ENCODE peak calls at places on chromosomes 3 and 15, in six cellular contexts. G, F, U, T, R and D are unnamed samples.

GRCh38 chr15:100922192-100923040 is 3.3 kb downstream of the LRRK1 start:
- DNase-seq in G (no peak), F (no peak), U (no peak), T (no peak), R (no peak), D (peak; percentile 41)

GRCh38 chr3:197003461-197004385 is 25.9 kb downstream of the MELTF start:
- DNase-seq in G (no peak), F (no peak), U (peak; percentile 28), T (no peak), R (no peak), D (no peak)

GRCh38 chr3:101803152-101803782 is 24.3 kb downstream of the NXPE3 start:
- DNase-seq in G (no peak), F (peak; percentile 38), U (peak; percentile 77), T (peak; percentile 55), R (no peak), D (peak; percentile 54)

GRCh38 chr3:37523361-37523760 is 338.3 kb upstream of the CTDSPL start:
- DNase-seq in G (no peak), F (no peak), U (no peak), T (no peak), R (no peak), D (no peak)

GRCh38 chr3:10192953-10193691 is 28.4 kb downstream of the IRAK2 start:
- DNase-seq in G (no peak), F (peak; percentile 93), U (peak; percentile 29), T (peak; percentile 92), R (peak; percentile 82), D (peak; percentile 74)

GRCh38 chr15:38652998-38653397 is 88.4 kb upstream of the RASGRP1 start:
- DNase-seq in G (no peak), F (no peak), U (no peak), T (no peak), R (no peak), D (no peak)

GRCh38 chr3:139342054-139342453 is 1.8 kb upstream of the MRPS22 start:
- DNase-seq in G (no peak), F (no peak), U (no peak), T (no peak), R (no peak), D (no peak)

GRCh38 chr3:146612015-146612414 is 6.9 kb upstream of the PLSCR5 start:
- DNase-seq in G (no peak), F (no peak), U (no peak), T (no peak), R (no peak), D (no peak)

GRCh38 chr3:25281041-25281842 is 146.8 kb upstream of the RARB start:
- DNase-seq in G (no peak), F (no peak), U (peak; percentile 37), T (no peak), R (no peak), D (no peak)

GRCh38 chr3:159947220-159947619 is 41.4 kb upstream of the IL12A start:
- DNase-seq in G (no peak), F (peak; percentile 62), U (no peak), T (peak; percentile 9), R (no peak), D (no peak)

GRCh38 chr3:109597438-109597837 is 260.1 kb upstream of the DPPA4 start:
- DNase-seq in G (no peak), F (no peak), U (no peak), T (no peak), R (no peak), D (no peak)

GRCh38 chr3:156368189-156368588 is 186.7 kb downstream of the SSR3 start:
- DNase-seq in G (no peak), F (no peak), U (no peak), T (no peak), R (no peak), D (no peak)

GRCh38 chr3:57127849-57128566 is 37.1 kb downstream of the IL17RD start:
- DNase-seq in G (no peak), F (no peak), U (no peak), T (no peak), R (no peak), D (no peak)

DNA sequence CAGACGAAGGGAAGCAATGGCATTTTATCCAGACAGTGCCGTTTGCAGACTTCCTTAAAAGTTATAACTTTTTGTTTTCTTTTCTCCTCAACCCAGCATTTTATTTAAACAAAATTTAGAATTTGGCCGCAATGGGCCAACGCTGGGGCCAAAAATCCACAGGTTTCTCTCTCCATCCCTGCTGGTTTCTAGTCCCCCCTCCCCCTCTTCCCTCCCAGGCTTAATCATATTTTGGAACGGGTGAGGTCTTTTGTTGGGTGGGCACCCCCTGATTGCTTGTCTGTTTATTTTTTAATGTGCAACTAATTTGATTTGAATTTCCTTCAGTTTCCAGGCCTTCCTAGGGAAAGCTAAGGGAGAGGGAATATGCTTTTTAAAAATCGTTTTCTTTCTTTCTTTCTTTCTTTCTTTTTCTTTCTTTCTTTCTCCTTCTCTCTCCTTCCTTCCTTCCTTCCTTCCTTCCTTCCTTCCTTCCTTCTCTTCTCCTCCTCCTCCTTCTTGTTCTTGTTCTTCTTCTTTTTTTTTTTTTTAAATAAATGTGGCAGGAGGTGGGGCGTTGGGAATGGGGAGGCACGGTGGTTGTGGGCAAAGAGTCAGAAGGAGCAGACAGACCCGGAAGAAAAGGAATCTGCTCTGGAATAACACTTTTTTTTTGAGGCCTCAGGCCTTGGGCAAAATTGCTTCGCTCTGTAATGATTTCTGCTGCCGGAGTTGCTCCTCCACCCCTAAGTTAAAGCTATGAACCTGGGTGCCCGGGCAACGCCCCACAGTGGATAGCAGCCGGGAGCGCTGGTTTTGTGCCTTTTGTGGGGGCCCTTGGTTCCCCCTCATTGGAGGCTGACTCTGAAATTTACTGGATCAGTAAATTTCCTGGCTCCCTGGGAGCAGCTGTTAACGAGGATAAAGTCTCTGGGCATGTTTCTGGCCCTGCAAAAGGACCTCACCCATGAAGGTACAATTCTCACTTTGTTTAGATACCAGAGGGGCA is 1.9 kb downstream of the FNDC3B start:
- DNase-seq in G (no peak), F (peak; percentile 21), U (peak; percentile 43), T (no peak), R (no peak), D (no peak)
- TF ChIP-seq CTCF in G (no peak), F (no peak), U (no peak), T (no peak), R (no peak), D (no peak)

GRCh38 chr3:69103123-69103522 is 18.4 kb downstream of the ARL6IP5 start:
- DNase-seq in G (no peak), F (no peak), U (no peak), T (no peak), R (no peak), D (no peak)

GRCh38 chr3:69107841-69108240 is 14.6 kb downstream of the LMOD3 start:
- DNase-seq in G (no peak), F (no peak), U (no peak), T (no peak), R (no peak), D (no peak)

GRCh38 chr3:69102384-69102783 is 17.6 kb downstream of the ARL6IP5 start:
- DNase-seq in G (no peak), F (no peak), U (no peak), T (no peak), R (no peak), D (no peak)

GRCh38 chr3:69105320-69105719 is 17.1 kb downstream of the LMOD3 start:
- DNase-seq in G (no peak), F (no peak), U (no peak), T (no peak), R (no peak), D (no peak)

DNA sequence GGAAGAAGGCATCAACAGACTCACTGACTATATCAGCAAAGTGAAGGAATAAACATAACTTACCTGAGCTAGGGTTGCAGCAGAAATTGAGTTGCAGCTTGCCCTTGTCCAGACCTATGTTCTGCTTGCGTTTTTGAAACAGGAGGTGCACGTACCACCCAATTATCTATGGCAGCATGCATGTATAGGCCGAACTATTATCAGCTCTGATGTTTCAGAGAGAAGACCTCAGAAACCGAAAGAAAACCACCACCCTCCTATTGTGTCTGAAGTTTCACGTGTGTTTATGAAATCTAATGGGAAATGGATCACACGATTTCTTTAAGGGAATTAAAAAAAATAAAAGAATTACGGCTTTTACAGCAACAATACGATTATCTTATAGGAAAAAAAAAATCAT is 17.8 kb downstream of the LMOD3 start:
- DNase-seq in G (no peak), F (no peak), U (no peak), T (no peak), R (no peak), D (no peak)
- H3K36me3 ChIP-seq in G (peaks cover 6% of the 10 kb centered on the region), F (peaks cover 45% of the 10 kb centered on the region), U (no peaks in the 10 kb centered on the region), T (peaks cover 15% of the 10 kb centered on the region), R (peaks cover 50% of the 10 kb centered on the region), D (peaks cover 11% of the 10 kb centered on the region)

GRCh38 chr3:194489736-194490612 is 3.2 kb upstream of the ATP13A3 start:
- DNase-seq in G (no peak), F (no peak), U (no peak), T (peak; percentile 63), R (no peak), D (peak; percentile 54)

GRCh38 chr3:194487289-194488006 is 646 bp upstream of the ATP13A3 start:
- DNase-seq in G (no peak), F (no peak), U (peak; percentile 28), T (no peak), R (peak; percentile 81), D (peak; percentile 86)

GRCh38 chr3:194486540-194487288 is at the start of gene ATP13A3:
- DNase-seq in G (peak; percentile 79), F (peak; percentile 70), U (peak; percentile 94), T (peak; percentile 87), R (peak; percentile 95), D (peak; percentile 96)

GRCh38 chr3:194485876-194486539 is 794 bp downstream of the ATP13A3 start:
- DNase-seq in G (no peak), F (no peak), U (peak; percentile 29), T (peak; percentile 46), R (peak; percentile 79), D (peak; percentile 76)

GRCh38 chr3:194488007-194488742 is 1.4 kb upstream of the ATP13A3 start:
- DNase-seq in G (no peak), F (no peak), U (no peak), T (no peak), R (no peak), D (no peak)
- H3K4me3 ChIP-seq in G (peak overlapping the region; percentile 75), F (no peak overlapping the region), U (no peak overlapping the region), T (no peak overlapping the region), R (peak overlapping the region; percentile 75), D (peak overlapping the region; percentile 91)

DNA sequence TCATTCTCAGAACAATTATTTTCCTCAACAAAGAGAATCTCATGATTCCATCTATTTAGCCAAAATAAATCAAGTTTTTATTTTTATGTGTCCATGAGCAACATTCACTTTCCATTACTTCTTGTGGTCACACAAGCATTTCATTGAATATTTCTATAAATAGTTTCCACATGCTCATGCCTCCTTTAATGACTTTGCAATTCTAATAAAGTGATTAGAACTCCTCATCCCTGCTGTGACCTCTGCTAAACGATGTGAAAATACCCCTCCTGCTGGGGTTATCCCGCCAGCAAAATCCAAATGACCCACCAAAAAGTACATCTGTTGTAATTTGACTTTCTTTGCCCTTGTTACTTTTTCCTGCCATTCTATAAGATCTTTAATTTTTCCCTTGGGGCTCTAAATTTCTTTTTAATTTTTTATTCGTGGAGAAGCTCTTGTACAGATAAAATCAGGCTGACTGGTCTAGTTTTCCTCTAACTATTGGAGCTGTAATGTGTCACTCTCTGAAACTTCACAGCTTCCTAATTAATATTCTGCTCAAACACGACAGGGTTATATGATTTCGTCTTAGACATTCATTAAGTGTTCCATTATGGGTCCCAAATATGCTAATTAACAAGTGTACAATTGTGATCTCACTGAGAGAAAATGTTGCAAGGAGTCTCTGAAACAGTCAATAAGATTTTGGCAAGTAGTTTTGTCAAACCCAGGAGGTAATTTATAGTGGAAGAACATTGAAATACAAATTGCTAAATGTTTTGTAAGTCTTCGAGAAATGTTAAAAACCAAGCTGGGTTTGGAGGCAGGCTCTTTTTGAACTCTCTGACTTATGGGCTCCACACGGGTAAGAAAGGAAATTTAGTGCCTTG is 533.1 kb upstream of the NAALADL2 start:
- DNase-seq in G (no peak), F (no peak), U (no peak), T (no peak), R (no peak), D (no peak)
- TF ChIP-seq CTCF in G (no peak), F (no peak), U (peak; percentile 6), T (no peak), R (no peak), D (no peak)